ENCODE peak calls at places on chromosomes 4 and X, in nine cellular contexts. M is sigmoid colon, V is stomach, L is transverse colon, G is prostate gland, D is suprapubic skin, K is endothelial cell of umbilical vein, Q is esophagus muscularis mucosa, W is GM12878. J is an unnamed sample.

GRCh38 chr4:74543247-74543670 is 98.3 kb downstream of the AREG start:
- DNase-seq in D (no peak), W (peak), K (no peak), Q (no peak), V (no peak), L (no peak), M (no peak), G (no peak), J (no peak)

GRCh38 chr4:82629238-82630000 is 67.6 kb upstream of the TMEM150C start:
- DNase-seq in D (no peak), L (no peak), K (no peak), Q (no peak), G (no peak), W (no peak), V (no peak), M (no peak), J (no peak)

GRCh38 chrX:77658886-77659285 is 127.1 kb downstream of the ATRX start:
- DNase-seq in D (no peak), K (no peak), V (no peak), L (no peak), M (no peak), Q (no peak), G (no peak), W (no peak), J (no peak)

GRCh38 chr4:79576480-79576803 is 168.4 kb upstream of the GK2 start:
- DNase-seq in V (no peak), Q (no peak), M (no peak), W (no peak), D (no peak), G (no peak), L (no peak), K (peak), J (no peak)

GRCh38 chr4:151575646-151576045 is 166.7 kb downstream of the FHIP1A start:
- DNase-seq in D (no peak), G (no peak), Q (no peak), K (no peak), M (no peak), L (no peak), W (no peak), V (no peak), J (no peak)

GRCh38 chr4:52915730-52916129 is 53.6 kb downstream of the RASL11B start:
- DNase-seq in G (no peak), W (no peak), Q (no peak), L (no peak), M (no peak), D (no peak), V (peak), K (no peak), J (no peak)

GRCh38 chrX:16778993-16779392 is 7.3 kb upstream of the TXLNG start:
- DNase-seq in D (no peak), Q (no peak), L (no peak), G (no peak), K (no peak), W (no peak), M (no peak), V (no peak), J (no peak)

GRCh38 chr4:151676301-151676700 is 84.5 kb downstream of the GATB start:
- DNase-seq in W (no peak), Q (no peak), M (no peak), G (no peak), K (peak), D (no peak), V (no peak), L (no peak), J (no peak)

GRCh38 chr4:11912886-11913285 is 484.2 kb upstream of the HS3ST1 start:
- DNase-seq in L (no peak), K (peak), M (no peak), V (no peak), G (no peak), W (no peak), Q (no peak), D (no peak), J (no peak)

GRCh38 chr4:159105761-159106243 is 2.9 kb downstream of the RAPGEF2 start:
- DNase-seq in G (no peak), K (peak), W (peak), D (no peak), M (no peak), L (no peak), Q (peak), V (no peak), J (no peak)

GRCh38 chrX:125203737-125204578 is 115.7 kb upstream of the TEX13C start:
- DNase-seq in M (no peak), Q (no peak), G (peak), V (no peak), D (peak), L (no peak), K (no peak), W (no peak), J (peak)

GRCh38 chr4:8106451-8107025 is 52.1 kb downstream of the ABLIM2 start:
- DNase-seq in Q (no peak), V (no peak), L (no peak), K (no peak), W (no peak), M (no peak), G (no peak), D (no peak), J (no peak)

GRCh38 chr4:90174622-90175023 is 47.4 kb downstream of the CCSER1 start:
- DNase-seq in G (no peak), V (peak), W (no peak), D (no peak), M (no peak), Q (no peak), L (no peak), K (no peak), J (no peak)

GRCh38 chrX:41445781-41446358 is 1.3 kb upstream of the NYX start:
- DNase-seq in K (no peak), W (no peak), Q (no peak), L (no peak), D (no peak), G (no peak), V (no peak), M (no peak), J (no peak)

GRCh38 chrX:18422886-18423285 is 2.5 kb upstream of the CDKL5 start:
- DNase-seq in L (no peak), V (no peak), K (no peak), G (no peak), M (no peak), D (no peak), W (no peak), Q (no peak), J (no peak)

GRCh38 chr4:3257691-3258482 is 8.9 kb downstream of the MSANTD1 start:
- DNase-seq in L (peak), K (no peak), V (peak), D (peak), M (peak), G (no peak), W (peak), Q (no peak), J (peak)

GRCh38 chr4:56907489-56908205 is at the start of gene REST:
- DNase-seq in K (peak), V (peak), W (no peak), Q (peak), M (peak), L (peak), G (peak), D (peak), J (peak)

DNA sequence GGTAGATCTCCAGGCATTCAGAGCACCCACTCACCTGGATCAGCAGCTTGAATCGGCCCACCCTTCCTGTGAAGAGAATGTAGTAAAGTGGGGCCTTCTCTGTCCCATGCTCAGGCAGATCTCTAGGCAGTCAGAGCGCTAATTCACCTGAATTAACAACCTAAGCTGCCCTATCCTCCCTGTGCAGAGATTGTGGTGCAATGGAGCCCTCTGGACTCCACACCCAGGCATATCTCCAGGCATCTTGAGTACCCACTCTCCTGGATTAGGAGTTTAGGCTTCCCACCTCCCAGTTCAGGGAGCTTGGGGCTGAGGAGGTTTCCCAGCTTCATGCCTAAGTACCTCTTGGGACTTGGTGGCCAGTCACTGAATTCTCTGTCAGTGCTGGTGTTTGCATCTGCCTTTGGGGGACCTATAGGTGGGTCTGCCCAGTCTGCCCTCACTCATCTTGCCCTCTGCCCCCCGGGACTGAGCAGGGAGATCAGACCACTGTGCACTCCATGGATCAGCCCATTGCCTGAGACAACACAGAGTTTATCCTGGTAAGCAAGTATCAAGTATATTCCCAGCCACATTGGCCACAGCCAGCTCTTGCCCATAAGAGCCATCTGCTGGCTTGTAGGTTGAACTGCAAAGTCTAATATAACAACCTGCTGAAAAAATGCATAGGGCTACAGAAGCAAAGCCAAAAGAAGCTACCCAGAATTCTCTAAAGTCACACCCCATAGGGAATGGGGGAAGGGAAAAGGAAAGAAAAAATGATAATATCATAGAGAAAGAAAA is 372.9 kb downstream of the KLHL13 start:
- DNase-seq in Q (no peak), G (peak), V (no peak), L (peak), K (no peak), D (no peak), W (no peak), M (no peak), J (no peak)
- TF ChIP-seq CTCF in Q (no peak), G (no peak), V (peak), L (peak), K (no peak), D (no peak), W (peak), M (no peak), J (no peak)

GRCh38 chr4:76984127-76984526 is 34.6 kb downstream of the SEPTIN11 start:
- DNase-seq in K (peak), D (no peak), G (no peak), M (peak), Q (no peak), W (peak), L (no peak), V (no peak), J (no peak)
- TF ChIP-seq POLR2AphosphoS5 in K (no peak), D (peak), G (no peak), M (peak), Q (no peak), W (no peak), L (no peak), V (no peak), J (no peak)

GRCh38 chrX:107205770-107206696 is at the start of the genes DNAAF6 and NUP62CL:
- DNase-seq in D (peak), V (peak), K (peak), W (peak), L (peak), G (peak), M (no peak), Q (no peak), J (peak)
- TF ChIP-seq POLR2A in D (no peak), V (no peak), K (no peak), W (peak), L (no peak), G (no peak), M (no peak), Q (no peak), J (peak)

GRCh38 chrX:150465856-150466775 is 102.3 kb upstream of the MTM1 start:
- DNase-seq in W (no peak), V (no peak), M (no peak), K (no peak), G (no peak), Q (no peak), L (no peak), D (no peak), J (no peak)
- TF ChIP-seq CTCF in W (no peak), V (no peak), M (no peak), K (no peak), G (no peak), Q (no peak), L (no peak), D (no peak), J (no peak)

DNA sequence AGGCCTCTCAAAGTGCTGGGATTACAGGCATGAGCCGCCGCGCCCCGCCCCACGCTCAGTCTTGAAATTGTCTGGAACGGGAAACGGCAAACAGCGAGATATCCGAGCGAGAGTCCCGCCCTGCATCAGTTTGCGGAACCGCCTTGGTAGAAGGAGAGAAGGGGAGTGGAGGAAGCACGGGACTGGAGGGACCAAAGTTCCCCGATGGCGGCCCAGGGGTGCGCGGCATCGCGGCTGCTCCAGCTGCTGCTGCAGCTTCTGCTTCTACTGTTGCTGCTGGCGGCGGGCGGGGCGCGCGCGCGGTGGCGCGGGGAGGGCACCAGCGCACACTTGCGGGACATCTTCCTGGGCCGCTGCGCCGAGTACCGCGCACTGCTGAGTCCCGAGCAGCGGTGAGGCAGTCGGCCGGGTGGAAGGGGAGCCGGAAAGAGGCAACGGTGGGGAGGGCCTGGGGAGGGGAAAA is at the start of gene BST1:
- DNase-seq in K (peak), G (peak), L (peak), D (peak), M (peak), Q (peak), W (no peak), V (peak), J (peak)
- TF ChIP-seq POLR2AphosphoS5 in K (no peak), G (no peak), L (peak), D (no peak), M (no peak), Q (peak), W (no peak), V (peak), J (peak)

DNA sequence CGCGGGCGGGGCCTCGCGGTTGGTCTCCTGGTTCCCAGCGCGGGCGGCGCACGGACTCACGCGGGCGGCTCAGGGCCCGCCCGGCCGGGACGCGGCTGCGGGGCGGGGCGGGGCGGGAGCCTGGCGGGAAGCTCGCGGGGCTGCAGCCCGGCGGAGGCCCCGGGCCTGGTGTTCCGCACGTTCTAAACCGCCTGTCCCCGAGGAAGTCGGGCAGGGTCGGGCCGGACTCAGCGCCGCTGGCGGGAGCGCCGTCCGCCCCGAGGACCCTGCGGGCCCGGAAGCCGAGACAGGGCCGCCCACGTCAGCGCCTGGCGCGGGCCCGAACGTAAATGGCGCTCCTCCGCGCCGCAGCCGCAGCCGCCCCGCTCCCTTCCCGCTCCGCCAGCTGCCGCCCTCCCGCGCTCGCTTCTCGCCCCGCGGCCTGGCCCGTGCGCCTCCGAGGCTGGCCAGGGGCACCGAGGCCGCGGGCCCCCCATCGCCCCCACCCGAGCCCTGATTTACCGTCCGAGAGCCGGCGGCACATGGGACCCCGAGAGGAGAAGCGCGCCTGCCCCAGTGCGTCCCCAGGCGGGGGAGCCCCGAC is 309 bp upstream of the CTBP1 start:
- DNase-seq in V (peak), K (peak), D (peak), M (peak), W (no peak), Q (peak), G (peak), L (peak), J (peak)
- TF ChIP-seq POLR2A in V (no peak), K (peak), D (no peak), M (no peak), W (no peak), Q (no peak), G (peak), L (no peak), J (peak)

GRCh38 chr4:188168621-188169020 is 29.4 kb downstream of the TRIML1 start:
- DNase-seq in D (no peak), G (no peak), L (no peak), V (no peak), W (no peak), M (no peak), Q (no peak), K (no peak), J (no peak)
- TF ChIP-seq CTCF in D (no peak), G (no peak), L (no peak), V (no peak), W (no peak), M (no peak), Q (no peak), K (no peak), J (no peak)

GRCh38 chr4:184472540-184473264 is 1.6 kb downstream of the IRF2 start:
- DNase-seq in M (peak), D (peak), V (peak), Q (peak), G (peak), W (no peak), K (peak), L (peak), J (peak)
- TF ChIP-seq POLR2AphosphoS5 in M (peak), D (no peak), V (peak), Q (peak), G (no peak), W (peak), K (peak), L (peak), J (peak)